ENCODE peak calls at places on chromosomes 3 and 15, in seven cellular contexts. One of them, this sample, is unnamed. For H3K36me3, the result is how much of the 10 kb centered on the place peaks cover.

GRCh38 chr3:120198305-120198878 is 86.6 kb downstream of the GPR156 start:
- DNase-seq in BJ: no peak
- DNase-seq in hepatocyte: peak
- DNase-seq in CD8-positive, alpha-beta T cell: no peak
- DNase-seq in stomach: no peak
- DNase-seq in GM12878: no peak
- DNase-seq in upper lobe of right lung: no peak
- DNase-seq in this sample: no peak

GRCh38 chr3:175121225-175121624 is 262.1 kb downstream of the NAALADL2 start:
- DNase-seq in upper lobe of right lung: no peak
- DNase-seq in BJ: no peak
- DNase-seq in CD8-positive, alpha-beta T cell: no peak
- DNase-seq in stomach: peak
- DNase-seq in GM12878: no peak
- DNase-seq in hepatocyte: peak
- DNase-seq in this sample: no peak

GRCh38 chr15:28942046-28942445 is 56.3 kb downstream of the APBA2 start:
- DNase-seq in CD8-positive, alpha-beta T cell: peak
- DNase-seq in GM12878: no peak
- DNase-seq in BJ: no peak
- DNase-seq in stomach: peak
- DNase-seq in upper lobe of right lung: peak
- DNase-seq in hepatocyte: no peak
- DNase-seq in this sample: no peak

GRCh38 chr15:92907880-92908279 is 7.8 kb downstream of the CHD2 start:
- DNase-seq in stomach: no peak
- DNase-seq in BJ: peak
- DNase-seq in CD8-positive, alpha-beta T cell: peak
- DNase-seq in hepatocyte: peak
- DNase-seq in GM12878: no peak
- DNase-seq in upper lobe of right lung: no peak
- DNase-seq in this sample: no peak

GRCh38 chr3:187902041-187902471 is 156.8 kb upstream of the BCL6 start:
- DNase-seq in hepatocyte: no peak
- DNase-seq in CD8-positive, alpha-beta T cell: no peak
- DNase-seq in stomach: no peak
- DNase-seq in GM12878: peak
- DNase-seq in upper lobe of right lung: no peak
- DNase-seq in BJ: no peak
- DNase-seq in this sample: peak

GRCh38 chr3:21703291-21703690 is 47.7 kb downstream of the ZNF385D start:
- DNase-seq in BJ: no peak
- DNase-seq in upper lobe of right lung: no peak
- DNase-seq in CD8-positive, alpha-beta T cell: no peak
- DNase-seq in GM12878: no peak
- DNase-seq in hepatocyte: no peak
- DNase-seq in stomach: no peak
- DNase-seq in this sample: no peak

GRCh38 chr3:187069857-187070516 is 69.3 kb downstream of the RPL39L start:
- DNase-seq in hepatocyte: no peak
- DNase-seq in BJ: no peak
- DNase-seq in stomach: no peak
- DNase-seq in CD8-positive, alpha-beta T cell: no peak
- DNase-seq in upper lobe of right lung: no peak
- DNase-seq in GM12878: no peak
- DNase-seq in this sample: no peak

GRCh38 chr15:38863381-38863780 is 298.8 kb upstream of the RASGRP1 start:
- DNase-seq in CD8-positive, alpha-beta T cell: no peak
- DNase-seq in hepatocyte: no peak
- DNase-seq in upper lobe of right lung: no peak
- DNase-seq in BJ: no peak
- DNase-seq in GM12878: no peak
- DNase-seq in stomach: no peak
- DNase-seq in this sample: no peak

GRCh38 chr3:74465652-74466415 is 148.6 kb downstream of the CNTN3 start:
- DNase-seq in upper lobe of right lung: no peak
- DNase-seq in BJ: no peak
- DNase-seq in stomach: no peak
- DNase-seq in hepatocyte: no peak
- DNase-seq in GM12878: no peak
- DNase-seq in CD8-positive, alpha-beta T cell: no peak
- DNase-seq in this sample: no peak

GRCh38 chr3:124413989-124414598 is 316.2 kb upstream of the UMPS start:
- DNase-seq in CD8-positive, alpha-beta T cell: no peak
- DNase-seq in upper lobe of right lung: no peak
- DNase-seq in hepatocyte: no peak
- DNase-seq in GM12878: no peak
- DNase-seq in stomach: no peak
- DNase-seq in BJ: no peak
- DNase-seq in this sample: no peak

DNA sequence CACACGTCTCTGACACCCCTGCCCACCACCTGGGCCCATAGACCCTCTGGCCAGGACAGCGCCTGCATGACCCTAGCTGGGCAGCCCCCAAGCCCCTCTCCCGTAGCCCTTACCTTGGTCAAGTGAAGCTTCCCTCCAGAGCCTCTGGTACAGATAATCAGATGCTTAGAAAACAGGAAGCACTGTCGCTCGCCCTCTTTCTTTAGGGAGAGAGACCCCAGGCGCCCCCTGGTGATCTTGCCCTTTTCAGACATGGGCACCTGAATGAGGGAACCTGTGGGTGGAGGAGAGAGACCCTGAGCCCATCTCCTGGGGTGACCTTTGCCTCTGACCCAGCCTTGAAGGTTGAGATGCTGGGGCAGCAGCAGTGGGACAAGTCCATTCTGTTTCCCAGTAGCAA is 65.4 kb downstream of the RASGRF1 start:
- DNase-seq in GM12878: no peak
- DNase-seq in stomach: no peak
- DNase-seq in BJ: no peak
- DNase-seq in hepatocyte: no peak
- DNase-seq in CD8-positive, alpha-beta T cell: no peak
- DNase-seq in upper lobe of right lung: peak
- DNase-seq in this sample: no peak
- TF ChIP-seq CTCF in GM12878: peak
- TF ChIP-seq CTCF in stomach: no peak
- TF ChIP-seq CTCF in BJ: peak
- TF ChIP-seq CTCF in hepatocyte: no peak
- TF ChIP-seq CTCF in CD8-positive, alpha-beta T cell: no peak
- TF ChIP-seq CTCF in upper lobe of right lung: no peak
- TF ChIP-seq CTCF in this sample: peak

GRCh38 chr3:160440687-160441086 is 8.9 kb downstream of the TRIM59 start:
- DNase-seq in GM12878: no peak
- DNase-seq in BJ: no peak
- DNase-seq in hepatocyte: no peak
- DNase-seq in upper lobe of right lung: no peak
- DNase-seq in stomach: no peak
- DNase-seq in CD8-positive, alpha-beta T cell: no peak
- DNase-seq in this sample: no peak

GRCh38 chr3:160445854-160446253 is 3.7 kb downstream of the TRIM59 start:
- DNase-seq in BJ: no peak
- DNase-seq in stomach: no peak
- DNase-seq in hepatocyte: no peak
- DNase-seq in CD8-positive, alpha-beta T cell: no peak
- DNase-seq in GM12878: no peak
- DNase-seq in upper lobe of right lung: no peak
- DNase-seq in this sample: no peak

GRCh38 chr3:160446522-160447056 is 3.0 kb downstream of the TRIM59 start:
- DNase-seq in hepatocyte: no peak
- DNase-seq in CD8-positive, alpha-beta T cell: no peak
- DNase-seq in BJ: no peak
- DNase-seq in stomach: no peak
- DNase-seq in GM12878: no peak
- DNase-seq in upper lobe of right lung: no peak
- DNase-seq in this sample: no peak

GRCh38 chr3:160447544-160447943 is 2.0 kb downstream of the TRIM59 start:
- DNase-seq in stomach: no peak
- DNase-seq in hepatocyte: no peak
- DNase-seq in upper lobe of right lung: no peak
- DNase-seq in GM12878: no peak
- DNase-seq in BJ: no peak
- DNase-seq in CD8-positive, alpha-beta T cell: no peak
- DNase-seq in this sample: no peak

GRCh38 chr3:160444411-160444810 is 5.2 kb downstream of the TRIM59 start:
- DNase-seq in GM12878: no peak
- DNase-seq in CD8-positive, alpha-beta T cell: no peak
- DNase-seq in BJ: no peak
- DNase-seq in hepatocyte: no peak
- DNase-seq in stomach: no peak
- DNase-seq in upper lobe of right lung: no peak
- DNase-seq in this sample: no peak
- H3K36me3 ChIP-seq in GM12878: under half
- H3K36me3 ChIP-seq in CD8-positive, alpha-beta T cell: under half
- H3K36me3 ChIP-seq in BJ: under half
- H3K36me3 ChIP-seq in hepatocyte: under half
- H3K36me3 ChIP-seq in stomach: under half
- H3K36me3 ChIP-seq in upper lobe of right lung: under half
- H3K36me3 ChIP-seq in this sample: under half

GRCh38 chr15:29969587-29970401 is 113.0 kb upstream of the GOLGA8J start:
- DNase-seq in stomach: no peak
- DNase-seq in BJ: no peak
- DNase-seq in upper lobe of right lung: no peak
- DNase-seq in hepatocyte: no peak
- DNase-seq in CD8-positive, alpha-beta T cell: no peak
- DNase-seq in GM12878: no peak
- DNase-seq in this sample: no peak

GRCh38 chr15:29962404-29962803 is 120.4 kb upstream of the GOLGA8J start:
- DNase-seq in BJ: no peak
- DNase-seq in stomach: no peak
- DNase-seq in upper lobe of right lung: no peak
- DNase-seq in CD8-positive, alpha-beta T cell: no peak
- DNase-seq in hepatocyte: no peak
- DNase-seq in GM12878: no peak
- DNase-seq in this sample: no peak

GRCh38 chr15:29972051-29972450 is 110.7 kb upstream of the GOLGA8J start:
- DNase-seq in CD8-positive, alpha-beta T cell: no peak
- DNase-seq in hepatocyte: no peak
- DNase-seq in GM12878: no peak
- DNase-seq in upper lobe of right lung: no peak
- DNase-seq in stomach: no peak
- DNase-seq in BJ: no peak
- DNase-seq in this sample: no peak

GRCh38 chr15:29970402-29970695 is 112.4 kb upstream of the GOLGA8J start:
- DNase-seq in GM12878: no peak
- DNase-seq in stomach: no peak
- DNase-seq in upper lobe of right lung: no peak
- DNase-seq in hepatocyte: no peak
- DNase-seq in CD8-positive, alpha-beta T cell: no peak
- DNase-seq in BJ: no peak
- DNase-seq in this sample: no peak

DNA sequence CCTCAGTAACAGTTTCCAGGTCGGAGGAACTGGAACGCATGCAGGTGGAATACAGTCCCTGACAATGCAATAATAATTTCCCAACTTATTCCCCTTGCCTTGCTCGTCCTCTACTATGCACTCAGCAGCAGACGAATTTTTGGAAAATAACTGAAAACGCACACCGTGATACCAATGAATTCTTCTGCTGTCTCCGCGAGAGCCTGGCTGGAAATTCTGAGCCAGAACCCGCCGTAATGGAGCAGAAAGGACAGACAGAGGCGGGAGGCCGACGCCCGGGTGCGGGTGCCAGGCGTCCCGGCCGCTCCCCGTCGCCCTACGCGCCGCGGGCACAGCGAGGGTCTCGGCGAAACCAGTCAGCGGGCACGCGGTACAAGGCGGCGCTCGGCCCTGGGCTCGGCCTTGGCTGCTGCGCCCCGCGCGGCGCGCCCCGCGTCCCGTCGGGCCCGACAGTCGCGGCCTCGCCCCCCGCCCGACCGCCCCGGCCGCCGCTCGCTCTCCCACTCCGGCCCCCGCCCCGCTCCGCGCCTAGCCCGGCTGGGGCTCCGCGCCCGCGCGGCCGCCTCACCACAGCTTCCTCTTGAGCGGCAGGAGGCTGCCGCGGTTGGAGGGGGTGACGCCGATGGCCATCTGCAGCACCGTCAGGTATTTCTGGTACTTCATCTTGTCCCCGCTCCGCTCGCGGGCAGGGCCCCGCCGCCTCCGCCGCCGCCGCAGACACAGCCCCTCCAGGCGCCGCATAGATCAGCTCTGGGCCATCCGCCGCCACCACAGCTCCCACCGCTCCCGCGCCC is 114.5 kb upstream of the GOLGA8J start:
- DNase-seq in stomach: no peak
- DNase-seq in GM12878: no peak
- DNase-seq in BJ: no peak
- DNase-seq in hepatocyte: peak
- DNase-seq in upper lobe of right lung: no peak
- DNase-seq in CD8-positive, alpha-beta T cell: no peak
- DNase-seq in this sample: no peak
- H3K4me3 ChIP-seq in stomach: peak
- H3K4me3 ChIP-seq in GM12878: no peak
- H3K4me3 ChIP-seq in BJ: peak
- H3K4me3 ChIP-seq in hepatocyte: peak
- H3K4me3 ChIP-seq in upper lobe of right lung: peak
- H3K4me3 ChIP-seq in CD8-positive, alpha-beta T cell: no peak
- H3K4me3 ChIP-seq in this sample: no peak

DNA sequence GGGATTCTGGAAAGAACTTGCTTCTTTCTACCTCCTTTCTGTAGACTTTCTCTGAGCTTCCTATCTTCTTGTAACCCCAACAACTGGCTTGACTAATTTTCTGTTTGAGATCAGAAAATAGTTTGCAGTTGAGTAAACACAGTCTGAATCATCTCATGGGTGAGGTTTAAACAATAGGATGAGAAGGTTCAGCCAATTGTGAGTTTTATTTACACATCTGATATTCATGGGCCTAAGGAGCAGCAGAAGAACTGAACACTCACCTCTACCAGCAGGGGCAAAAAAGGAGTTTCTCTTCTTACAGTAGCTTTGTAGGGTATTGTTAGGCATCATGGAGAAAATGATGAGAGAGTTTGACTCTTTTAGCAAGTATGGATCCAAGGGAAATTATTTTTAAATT is 54.2 kb downstream of the DTWD1 start:
- DNase-seq in CD8-positive, alpha-beta T cell: no peak
- DNase-seq in upper lobe of right lung: no peak
- DNase-seq in stomach: no peak
- DNase-seq in hepatocyte: no peak
- DNase-seq in BJ: peak
- DNase-seq in GM12878: no peak
- DNase-seq in this sample: no peak
- TF ChIP-seq CTCF in CD8-positive, alpha-beta T cell: no peak
- TF ChIP-seq CTCF in upper lobe of right lung: no peak
- TF ChIP-seq CTCF in stomach: no peak
- TF ChIP-seq CTCF in hepatocyte: no peak
- TF ChIP-seq CTCF in BJ: peak
- TF ChIP-seq CTCF in GM12878: no peak
- TF ChIP-seq CTCF in this sample: no peak

GRCh38 chr15:44585633-44586032 is 48.7 kb downstream of the EIF3J start:
- DNase-seq in CD8-positive, alpha-beta T cell: no peak
- DNase-seq in stomach: no peak
- DNase-seq in hepatocyte: no peak
- DNase-seq in upper lobe of right lung: no peak
- DNase-seq in GM12878: no peak
- DNase-seq in BJ: no peak
- DNase-seq in this sample: no peak
- H3K36me3 ChIP-seq in CD8-positive, alpha-beta T cell: under half
- H3K36me3 ChIP-seq in stomach: half or more
- H3K36me3 ChIP-seq in hepatocyte: under half
- H3K36me3 ChIP-seq in upper lobe of right lung: half or more
- H3K36me3 ChIP-seq in GM12878: under half
- H3K36me3 ChIP-seq in BJ: under half
- H3K36me3 ChIP-seq in this sample: under half

GRCh38 chr15:60021589-60022378 is 17.7 kb downstream of the FOXB1 start:
- DNase-seq in stomach: no peak
- DNase-seq in CD8-positive, alpha-beta T cell: no peak
- DNase-seq in GM12878: no peak
- DNase-seq in hepatocyte: no peak
- DNase-seq in upper lobe of right lung: no peak
- DNase-seq in BJ: no peak
- DNase-seq in this sample: no peak
- H3K4me3 ChIP-seq in stomach: no peak
- H3K4me3 ChIP-seq in CD8-positive, alpha-beta T cell: no peak
- H3K4me3 ChIP-seq in GM12878: no peak
- H3K4me3 ChIP-seq in hepatocyte: no peak
- H3K4me3 ChIP-seq in upper lobe of right lung: no peak
- H3K4me3 ChIP-seq in BJ: no peak
- H3K4me3 ChIP-seq in this sample: no peak

This sample was measured in GM06990.